ENCODE peak calls at places on chromosome 2, in nine cellular contexts. M, J, W, E, F, Y, O, C and V are unnamed samples.
A peak's percentile ranks its signal among the peaks of the same experiment; 100 is the strongest.

GRCh38 chr2:175205523-175205922 is 24.0 kb upstream of the ATP5MC3 start:
- DNase-seq in C (no peak), Y (no peak), M (no peak), O (no peak), F (no peak), J (no peak), E (no peak), W (peak; percentile 36), V (no peak)

GRCh38 chr2:239195992-239196391 is 204.8 kb downstream of the HDAC4 start:
- DNase-seq in Y (no peak), W (no peak), C (no peak), O (no peak), E (no peak), J (no peak), M (no peak), F (no peak), V (no peak)

GRCh38 chr2:187546762-187547333 is 7.4 kb downstream of the TFPI start:
- DNase-seq in J (no peak), W (no peak), F (no peak), C (no peak), E (no peak), M (no peak), O (no peak), Y (no peak), V (no peak)

GRCh38 chr2:220572385-220572784 is 945.0 kb downstream of the SLC4A3 start:
- DNase-seq in O (no peak), J (no peak), M (no peak), F (no peak), E (no peak), Y (no peak), W (peak; percentile 7), C (no peak), V (no peak)

GRCh38 chr2:177265834-177266817 is 1.6 kb upstream of the NFE2L2 start:
- DNase-seq in Y (no peak), C (no peak), F (no peak), O (no peak), W (peak; percentile 83), J (no peak), M (no peak), E (no peak), V (peak; percentile 51)

GRCh38 chr2:51413726-51414125 is 381.8 kb upstream of the NRXN1 start:
- DNase-seq in J (no peak), O (no peak), M (no peak), E (no peak), F (no peak), Y (no peak), W (no peak), C (no peak), V (no peak)

GRCh38 chr2:170394988-170395387 is 217.0 kb downstream of the MYO3B start:
- DNase-seq in M (no peak), O (peak; percentile 29), Y (no peak), C (no peak), F (no peak), W (no peak), E (no peak), J (no peak), V (no peak)

GRCh38 chr2:118521272-118521671 is 326.2 kb downstream of the EN1 start:
- DNase-seq in J (no peak), M (no peak), W (no peak), O (no peak), C (no peak), F (no peak), E (no peak), Y (no peak), V (no peak)

GRCh38 chr2:109185801-109186570 is 57.0 kb downstream of the SH3RF3 start:
- DNase-seq in J (no peak), Y (no peak), W (peak; percentile 80), C (peak; percentile 46), M (peak; percentile 83), E (no peak), F (no peak), O (no peak), V (no peak)

GRCh38 chr2:62042400-62042799 is 136.9 kb downstream of the COMMD1 start:
- DNase-seq in E (no peak), W (no peak), J (no peak), F (no peak), C (no peak), Y (no peak), O (no peak), M (no peak), V (no peak)

GRCh38 chr2:64563436-64563938 is 39.4 kb downstream of the AFTPH start:
- DNase-seq in O (no peak), Y (no peak), C (no peak), M (no peak), W (no peak), F (no peak), E (no peak), J (no peak), V (no peak)

GRCh38 chr2:240172071-240172895 is 31.8 kb upstream of the OTOS start:
- DNase-seq in J (no peak), Y (no peak), W (no peak), O (no peak), F (no peak), C (peak; percentile 20), M (no peak), E (no peak), V (no peak)

GRCh38 chr2:224882291-224883171 is 159.7 kb downstream of the DOCK10 start:
- DNase-seq in W (peak; percentile 80), J (no peak), M (no peak), F (no peak), O (no peak), C (no peak), E (peak; percentile 63), Y (peak; percentile 85), V (no peak)

GRCh38 chr2:84880645-84881521 is at the start of gene TRABD2A:
- DNase-seq in M (peak; percentile 80), Y (no peak), F (no peak), C (no peak), E (no peak), W (no peak), J (no peak), O (peak; percentile 58), V (no peak)

GRCh38 chr2:85601771-85602475 is 575 bp downstream of the TMEM150A start:
- DNase-seq in J (no peak), O (peak; percentile 34), F (peak; percentile 90), C (peak; percentile 84), M (peak; percentile 91), E (no peak), Y (no peak), W (peak; percentile 58), V (no peak)

GRCh38 chr2:172977330-172978052 is 98.2 kb upstream of the MAP3K20 start:
- DNase-seq in E (no peak), O (no peak), W (no peak), Y (no peak), F (no peak), J (no peak), C (no peak), M (no peak), V (no peak)
- TF ChIP-seq CTCF in E (peak; percentile 32), O (peak; percentile 33), W (no peak), Y (no peak), F (no peak), J (no peak), C (no peak), M (no peak), V (no peak)

GRCh38 chr2:11419781-11420180 is 46.2 kb downstream of the E2F6 start:
- DNase-seq in E (no peak), F (no peak), M (no peak), W (no peak), Y (no peak), O (no peak), J (no peak), C (no peak), V (no peak)

GRCh38 chr2:11421863-11422490 is 44.0 kb downstream of the E2F6 start:
- DNase-seq in E (no peak), O (no peak), W (no peak), C (no peak), J (no peak), F (no peak), Y (no peak), M (no peak), V (no peak)

GRCh38 chr2:11417946-11418585 is 47.9 kb downstream of the E2F6 start:
- DNase-seq in C (no peak), O (peak; percentile 62), F (no peak), J (no peak), Y (no peak), M (no peak), W (peak; percentile 21), E (no peak), V (peak; percentile 77)

GRCh38 chr2:11420671-11421070 is 45.3 kb downstream of the E2F6 start:
- DNase-seq in Y (no peak), O (no peak), E (no peak), J (no peak), C (no peak), W (no peak), F (no peak), M (no peak), V (no peak)

DNA sequence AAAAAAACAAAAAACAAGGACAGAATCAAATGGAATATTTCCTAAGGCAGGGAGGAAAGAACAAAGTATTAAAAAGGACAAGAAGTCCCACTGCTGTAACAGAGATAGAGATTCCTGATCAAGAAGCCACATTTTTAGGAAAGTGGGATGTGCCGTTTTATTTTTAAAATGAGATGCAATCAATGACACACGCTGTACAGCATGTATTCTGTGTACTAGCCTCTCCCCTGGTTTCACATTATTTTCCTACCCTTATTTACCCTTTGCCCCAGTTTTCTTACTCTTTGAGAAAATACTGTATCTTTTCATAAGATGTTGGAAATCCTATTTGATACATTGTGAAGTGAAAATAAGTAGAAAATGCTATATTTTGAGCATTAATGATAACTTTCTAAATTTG is 45.8 kb downstream of the E2F6 start:
- DNase-seq in Y (no peak), W (no peak), E (no peak), O (no peak), M (no peak), C (no peak), J (no peak), F (no peak), V (no peak)
- H3K4me3 ChIP-seq in Y (no peak overlapping the region), W (no peak overlapping the region), E (no peak overlapping the region), O (no peak overlapping the region), M (no peak overlapping the region), C (no peak overlapping the region), J (no peak overlapping the region), F (no peak overlapping the region), V (no peak overlapping the region)

GRCh38 chr2:70995227-70995729 is 605 bp upstream of the TEX261 start:
- DNase-seq in M (no peak), Y (no peak), W (peak; percentile 39), C (no peak), J (peak; percentile 57), O (peak; percentile 50), F (no peak), E (no peak), V (peak; percentile 66)
- TF ChIP-seq CTCF in M (peak; percentile 39), Y (no peak), W (peak; percentile 43), C (peak; percentile 35), J (peak; percentile 64), O (peak; percentile 61), F (no peak), E (peak; percentile 29), V (peak; percentile 45)

DNA sequence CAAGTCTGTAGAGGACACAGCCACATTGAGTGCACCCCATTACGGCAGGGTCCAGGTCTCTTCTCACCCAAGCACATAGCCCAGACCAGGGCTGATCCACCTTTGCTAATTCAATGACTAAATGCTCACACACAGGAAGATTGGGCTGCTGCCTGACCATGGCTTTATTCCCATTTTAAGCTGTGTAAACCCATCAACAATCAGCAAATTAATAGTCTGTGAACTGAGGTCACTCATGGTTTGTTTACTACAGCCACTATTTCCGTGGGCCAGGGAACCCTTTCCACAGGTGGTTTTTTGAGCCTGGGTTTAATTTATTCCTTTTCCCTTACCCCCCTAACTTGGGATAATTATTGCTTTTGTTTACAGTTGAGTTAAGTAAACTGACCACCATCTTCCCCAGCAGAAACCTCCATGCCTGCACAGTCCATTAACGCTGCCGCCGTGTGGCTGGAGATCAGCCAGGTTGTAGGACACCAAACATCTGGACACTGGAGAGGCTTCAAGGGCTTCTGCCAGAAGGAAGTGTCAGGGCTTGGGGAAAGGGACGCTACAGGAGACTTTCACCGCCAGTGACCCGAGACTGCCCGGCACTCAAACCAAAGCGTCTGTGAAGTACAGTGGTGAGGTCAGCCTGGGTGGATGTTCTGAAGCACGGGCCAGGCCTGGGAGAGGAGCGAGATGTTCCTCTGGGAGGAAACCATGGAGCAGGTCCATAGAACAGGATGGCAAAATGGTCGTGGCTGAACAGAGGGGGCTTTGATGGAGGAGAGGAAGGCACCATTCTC is 282.9 kb downstream of the DYSF start:
- DNase-seq in Y (no peak), J (no peak), E (no peak), C (no peak), O (no peak), W (no peak), F (no peak), M (no peak), V (no peak)
- H3K4me3 ChIP-seq in Y (no peak overlapping the region), J (no peak overlapping the region), E (no peak overlapping the region), C (no peak overlapping the region), O (no peak overlapping the region), W (no peak overlapping the region), F (no peak overlapping the region), M (no peak overlapping the region), V (no peak overlapping the region)